ENCODE peak calls at places on chromosomes 2 and 18, in five cellular contexts. P is left ventricle myocardium inferior, J is SK-N-DZ, Y is stomach, H is sciatic nerve. Z is an unnamed sample.

GRCh38 chr2:158781562-158781961 is 13.6 kb upstream of the DAPL1 start:
- DNase-seq in Y (no peak), J (no peak), H (no peak), P (no peak), Z (peak; percentile 69)

GRCh38 chr18:68219867-68220266 is 495.0 kb downstream of the TMX3 start:
- DNase-seq in H (no peak), P (no peak), Y (no peak), J (no peak), Z (no peak)

GRCh38 chr2:172551266-172551665 is 4.6 kb upstream of the PDK1 start:
- DNase-seq in J (no peak), H (no peak), P (no peak), Y (no peak), Z (no peak)

GRCh38 chr18:45844938-45845337 is 19.5 kb downstream of the SIGLEC15 start:
- DNase-seq in J (no peak), Y (no peak), P (no peak), H (no peak), Z (no peak)

GRCh38 chr2:100875516-100876230 is 55.7 kb downstream of the NPAS2 start:
- DNase-seq in H (no peak), J (no peak), P (no peak), Y (peak; percentile 63), Z (no peak)

GRCh38 chr2:42063383-42064171 is 15.8 kb downstream of the PKDCC start:
- DNase-seq in J (no peak), Y (no peak), H (no peak), P (no peak), Z (peak; percentile 77)

GRCh38 chr2:151878655-151879563 is 50.7 kb upstream of the ARL5A start:
- DNase-seq in Y (no peak), H (no peak), P (no peak), J (no peak), Z (no peak)

GRCh38 chr18:34543356-34543755 is 166.7 kb upstream of the DTNA start:
- DNase-seq in P (no peak), H (no peak), Y (no peak), J (no peak), Z (no peak)

GRCh38 chr2:55718165-55719008 is 24.7 kb upstream of the PNPT1 start:
- DNase-seq in Y (peak; percentile 54), P (no peak), J (peak; percentile 60), H (peak; percentile 67), Z (peak; percentile 28)

GRCh38 chr18:33578371-33579146 is 540 bp downstream of the ASXL3 start:
- DNase-seq in J (peak; percentile 23), Y (peak; percentile 49), P (peak; percentile 33), H (peak; percentile 68), Z (no peak)

GRCh38 chr2:205145888-205146287 is 536.4 kb upstream of the NRP2 start:
- DNase-seq in P (no peak), H (no peak), J (no peak), Y (no peak), Z (no peak)

GRCh38 chr2:224909885-224910517 is 132.3 kb downstream of the DOCK10 start:
- DNase-seq in P (peak; percentile 51), H (peak; percentile 83), J (no peak), Y (peak; percentile 35), Z (peak; percentile 93)

GRCh38 chr2:162200636-162201035 is 42.6 kb downstream of the FAP start:
- DNase-seq in P (no peak), H (no peak), J (no peak), Y (no peak), Z (no peak)

GRCh38 chr2:166197446-166197845 is 69.6 kb upstream of the SCN1A start:
- DNase-seq in Y (no peak), P (no peak), J (no peak), H (no peak), Z (peak; percentile 56)

GRCh38 chr2:88852753-88853402 is 161.4 kb downstream of the RPIA start:
- DNase-seq in H (no peak), P (no peak), Y (no peak), J (no peak), Z (peak; percentile 45)

GRCh38 chr2:143529118-143529720 is 400.0 kb downstream of the ARHGAP15 start:
- DNase-seq in Y (no peak), P (no peak), J (no peak), H (no peak), Z (no peak)

GRCh38 chr18:63859781-63860535 is 27.5 kb upstream of the SERPINB2 start:
- DNase-seq in P (no peak), J (no peak), Y (no peak), H (no peak), Z (no peak)

GRCh38 chr2:165067958-165068612 is 112.8 kb upstream of the SLC38A11 start:
- DNase-seq in H (peak; percentile 59), P (peak; percentile 40), J (peak; percentile 90), Y (no peak), Z (no peak)

GRCh38 chr18:49668583-49669290 is 106.9 kb downstream of the LIPG start:
- DNase-seq in P (peak; percentile 66), H (peak; percentile 69), Y (no peak), J (no peak), Z (no peak)

GRCh38 chr2:205733648-205734047 is 51.3 kb downstream of the NRP2 start:
- DNase-seq in P (no peak), H (no peak), J (peak; percentile 71), Y (no peak), Z (no peak)

GRCh38 chr2:203476881-203477280 is 58.2 kb downstream of the RAPH1 start:
- DNase-seq in H (no peak), P (no peak), Y (no peak), J (no peak), Z (no peak)

GRCh38 chr18:10371165-10371564 is 83.3 kb upstream of the APCDD1 start:
- DNase-seq in J (no peak), H (no peak), Y (no peak), P (no peak), Z (no peak)

GRCh38 chr18:26356045-26356785 is 130.0 kb downstream of the TAF4B start:
- DNase-seq in H (no peak), Y (no peak), J (no peak), P (no peak), Z (no peak)

GRCh38 chr2:120476141-120476540 is 130.2 kb downstream of the INHBB start:
- DNase-seq in H (no peak), Y (peak; percentile 38), P (no peak), J (no peak), Z (no peak)

GRCh38 chr2:111202266-111203040 is 81.7 kb downstream of the BCL2L11 start:
- DNase-seq in Y (no peak), J (no peak), H (no peak), P (no peak), Z (no peak)

GRCh38 chr2:155145758-155146229 is 447.3 kb downstream of the KCNJ3 start:
- DNase-seq in Y (no peak), H (no peak), P (no peak), J (no peak), Z (no peak)

GRCh38 chr2:240369725-240370585 is 65.5 kb upstream of the GPC1 start:
- DNase-seq in P (peak; percentile 82), Y (peak; percentile 39), H (peak; percentile 84), J (no peak), Z (peak; percentile 98)

Z was measured in NCI-H226.